ENCODE peak calls at places on chromosome 14, in nine cellular contexts. M is lower leg skin; Z is psoas muscle; R is Peyer's patch; P is RWPE1; N is CD8-positive, alpha-beta T cell; Y is HFFc6; D is AG10803; U is GM20000. L is an unnamed sample.

GRCh38 chr14:60655114-60655897 is 6.0 kb upstream of the SIX1 start:
- DNase-seq in Y (no peak), M (no peak), N (no peak), Z (no peak), U (peak), R (no peak), D (no peak), P (no peak), L (no peak)

GRCh38 chr14:103395245-103395644 is 10.0 kb downstream of the MARK3 start:
- DNase-seq in Z (no peak), Y (peak), N (no peak), D (peak), R (no peak), U (no peak), P (no peak), M (no peak), L (no peak)

GRCh38 chr14:95380350-95381042 is 60.8 kb upstream of the CLMN start:
- DNase-seq in N (no peak), M (no peak), U (no peak), D (no peak), P (no peak), R (no peak), Z (no peak), Y (no peak), L (no peak)

GRCh38 chr14:42140831-42141279 is 534.2 kb downstream of the LRFN5 start:
- DNase-seq in Y (peak), Z (no peak), U (no peak), D (peak), N (no peak), P (peak), R (no peak), M (no peak), L (no peak)

GRCh38 chr14:31118892-31119291 is 88.7 kb downstream of the HECTD1 start:
- DNase-seq in R (no peak), N (no peak), M (no peak), Y (no peak), D (peak), P (no peak), Z (no peak), U (no peak), L (no peak)

GRCh38 chr14:102325791-102326345 is 6.3 kb downstream of the ZNF839 start:
- DNase-seq in M (no peak), U (no peak), Y (no peak), P (no peak), N (no peak), Z (no peak), R (no peak), D (no peak), L (no peak)

GRCh38 chr14:99475179-99475578 is 5.5 kb downstream of the SETD3 start:
- DNase-seq in U (no peak), M (no peak), Z (no peak), Y (no peak), R (no peak), P (no peak), N (no peak), D (no peak), L (no peak)

GRCh38 chr14:48391661-48392060 is 716.3 kb upstream of the MDGA2 start:
- DNase-seq in M (no peak), R (no peak), U (no peak), D (no peak), Z (no peak), P (no peak), Y (no peak), N (no peak), L (no peak)

GRCh38 chr14:88245321-88245720 is 77.7 kb downstream of the KCNK10 start:
- DNase-seq in N (no peak), M (no peak), R (no peak), D (no peak), P (no peak), U (no peak), Z (no peak), Y (no peak), L (no peak)

GRCh38 chr14:52015411-52016030 is 26.2 kb downstream of the RTRAF start:
- DNase-seq in Y (no peak), R (no peak), P (no peak), U (no peak), N (no peak), M (no peak), Z (no peak), D (no peak), L (no peak)

GRCh38 chr14:95537298-95538089 is 2.6 kb downstream of the GLRX5 start:
- DNase-seq in P (no peak), Z (no peak), R (no peak), M (no peak), N (no peak), Y (no peak), U (no peak), D (no peak), L (no peak)

GRCh38 chr14:42001436-42001835 is 394.8 kb downstream of the LRFN5 start:
- DNase-seq in D (no peak), Z (no peak), R (no peak), N (no peak), Y (no peak), M (no peak), U (no peak), P (no peak), L (no peak)

GRCh38 chr14:63470877-63471565 is 72.2 kb downstream of the PPP2R5E start:
- DNase-seq in D (peak), U (peak), P (peak), M (no peak), N (no peak), Z (no peak), Y (peak), R (no peak), L (peak)

GRCh38 chr14:52596861-52597260 is 44.2 kb downstream of the GPR137C start:
- DNase-seq in P (peak), Z (no peak), R (no peak), U (no peak), D (no peak), N (no peak), Y (no peak), M (no peak), L (no peak)

GRCh38 chr14:51554339-51554920 is 97.3 kb upstream of the FRMD6 start:
- DNase-seq in M (no peak), Z (no peak), R (no peak), N (no peak), P (no peak), U (no peak), D (peak), Y (peak), L (peak)

GRCh38 chr14:62682208-62682607 is 363.1 kb downstream of the KCNH5 start:
- DNase-seq in P (no peak), U (no peak), N (no peak), M (no peak), D (no peak), Z (no peak), R (no peak), Y (no peak), L (no peak)

GRCh38 chr14:38405851-38406630 is 150.1 kb upstream of the CLEC14A start:
- DNase-seq in D (peak), Z (no peak), R (no peak), U (no peak), Y (peak), M (no peak), P (no peak), N (no peak), L (peak)

GRCh38 chr14:99156026-99156425 is 116.0 kb downstream of the BCL11B start:
- DNase-seq in U (no peak), M (no peak), N (no peak), Y (no peak), R (peak), Z (no peak), P (no peak), D (no peak), L (no peak)

GRCh38 chr14:67187826-67188225 is 1.4 kb upstream of the GARIN2 start:
- DNase-seq in U (no peak), Y (peak), N (no peak), D (peak), M (no peak), P (peak), R (no peak), Z (no peak), L (no peak)

GRCh38 chr14:102229071-102229738 is 75.8 kb downstream of the MOK start:
- DNase-seq in D (no peak), N (no peak), M (no peak), Z (no peak), P (no peak), R (no peak), Y (no peak), U (no peak), L (no peak)

GRCh38 chr14:54805080-54805479 is 97.5 kb downstream of the GCH1 start:
- DNase-seq in N (no peak), D (peak), R (no peak), Z (no peak), Y (no peak), M (no peak), P (no peak), U (no peak), L (no peak)

GRCh38 chr14:80681651-80682050 is 259.9 kb downstream of the CEP128 start:
- DNase-seq in P (no peak), M (no peak), D (no peak), N (no peak), U (no peak), Y (peak), Z (no peak), R (no peak), L (no peak)

DNA sequence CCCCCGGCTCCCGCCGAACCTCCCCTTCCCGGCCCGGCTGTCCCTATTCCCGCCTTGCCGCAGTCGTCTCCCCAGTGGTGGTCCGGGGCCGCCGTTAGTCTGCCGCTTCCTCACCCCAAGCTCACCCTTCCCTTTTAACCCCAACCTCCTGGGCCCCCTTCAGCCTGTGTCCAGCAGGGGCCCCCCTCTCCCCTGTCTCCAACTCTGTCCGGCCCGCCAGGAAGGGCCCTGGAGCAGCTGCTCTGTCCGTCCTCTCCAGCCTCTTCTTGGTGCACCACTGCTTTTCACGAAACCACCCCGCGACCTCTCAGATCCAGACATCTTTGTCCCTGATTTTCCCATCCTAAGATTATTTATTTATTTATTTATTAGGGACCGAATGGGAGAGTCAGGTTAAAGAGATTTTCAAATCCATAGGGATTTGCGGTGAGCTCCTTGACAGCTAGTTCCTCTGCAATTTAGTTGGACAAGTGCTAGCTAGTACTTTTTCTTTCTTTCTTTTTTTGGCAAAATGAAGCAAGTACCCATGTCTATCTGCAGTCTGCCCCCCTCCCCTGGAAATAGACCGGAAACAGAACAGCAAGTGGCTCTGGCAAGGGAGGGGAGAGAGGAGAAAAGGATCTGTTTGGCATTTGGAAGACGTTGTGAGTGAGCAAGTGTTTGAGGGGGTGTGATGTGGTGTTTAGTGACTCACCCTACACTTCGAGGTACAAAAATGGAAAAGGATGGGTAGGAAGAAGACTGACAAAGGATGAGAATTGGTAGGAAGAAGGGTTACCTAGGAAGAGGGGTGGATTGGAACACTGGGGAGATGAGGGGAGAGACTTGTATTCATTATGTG is 632 bp downstream of the UBR7 start:
- DNase-seq in Z (peak), N (no peak), D (peak), R (no peak), P (peak), U (peak), Y (peak), M (no peak), L (no peak)
- TF ChIP-seq CTCF in Z (no peak), N (no peak), D (peak), R (peak), P (peak), U (peak), Y (peak), M (no peak), L (peak)

GRCh38 chr14:40252817-40253447 is 820.7 kb upstream of the FBXO33 start:
- DNase-seq in M (no peak), R (no peak), N (no peak), U (no peak), Z (peak), Y (no peak), D (no peak), P (no peak), L (no peak)
- TF ChIP-seq CTCF in M (no peak), R (no peak), N (no peak), U (no peak), Z (no peak), Y (no peak), D (no peak), P (no peak), L (no peak)

GRCh38 chr14:93186961-93187360 is 1.8 kb downstream of the LYSET start:
- DNase-seq in Y (no peak), U (no peak), M (no peak), Z (no peak), R (no peak), P (no peak), D (no peak), N (no peak), L (no peak)

GRCh38 chr14:93183596-93184317 is 940 bp downstream of the MOAP1 start:
- DNase-seq in M (no peak), U (no peak), D (no peak), R (no peak), P (no peak), Z (no peak), N (no peak), Y (no peak), L (no peak)

GRCh38 chr14:93185333-93185688 is 194 bp downstream of the LYSET start:
- DNase-seq in D (no peak), M (no peak), P (no peak), Z (no peak), Y (no peak), R (no peak), U (no peak), N (no peak), L (no peak)

GRCh38 chr14:93186461-93186860 is 1.3 kb downstream of the LYSET start:
- DNase-seq in D (no peak), N (no peak), U (no peak), Z (no peak), Y (no peak), P (no peak), M (no peak), R (no peak), L (no peak)

DNA sequence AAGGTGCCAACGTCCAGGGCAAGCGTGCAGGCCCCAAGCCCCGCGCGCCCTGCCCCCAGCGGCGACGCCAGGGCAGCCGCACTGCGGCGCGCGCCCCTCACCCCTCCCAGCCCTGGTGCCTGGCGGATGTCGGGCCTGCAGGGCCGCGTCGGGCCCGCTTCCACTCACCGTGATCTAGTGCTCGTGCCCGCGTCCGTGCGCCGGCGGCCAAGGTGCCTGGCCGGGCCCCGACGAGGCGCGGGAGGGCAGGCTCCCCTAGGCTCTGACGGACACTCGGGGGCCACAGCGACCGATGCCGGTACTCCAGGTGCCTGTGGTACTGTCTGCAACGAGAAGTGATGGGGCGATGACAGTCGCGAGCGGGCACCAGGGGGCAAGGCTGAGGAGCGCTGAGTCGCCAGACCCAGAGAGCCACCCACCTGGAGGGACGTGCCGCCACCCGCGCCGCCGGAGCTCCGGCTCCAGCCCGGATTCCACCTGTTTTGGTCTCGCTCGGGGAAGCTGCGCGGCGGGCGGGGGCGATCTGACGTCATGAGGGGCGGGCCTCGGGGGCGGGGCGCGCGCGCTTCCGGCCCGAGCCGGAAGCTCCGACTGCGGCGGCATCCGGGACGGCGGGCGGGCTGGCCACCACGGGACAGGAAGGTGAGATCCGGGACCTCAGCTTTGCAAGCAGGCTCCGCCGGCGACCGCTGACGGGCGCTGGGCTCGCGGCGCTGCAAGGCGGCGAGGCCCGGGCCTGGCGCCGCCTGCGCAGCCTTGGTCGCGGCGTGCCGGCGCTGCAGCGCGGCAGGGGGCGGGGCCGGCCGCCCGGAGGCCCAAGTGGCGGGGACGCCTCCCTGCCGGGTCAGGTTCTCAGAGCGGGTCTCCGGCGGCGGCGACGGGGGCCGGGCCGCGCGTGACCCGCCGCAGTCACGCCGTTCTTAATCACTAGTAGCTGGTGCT is at the start of the genes LYSET and MOAP1:
- DNase-seq in P (peak), U (peak), Y (peak), M (peak), N (peak), R (peak), D (peak), Z (peak), L (no peak)
- TF ChIP-seq CTCF in P (peak), U (no peak), Y (peak), M (no peak), N (peak), R (peak), D (no peak), Z (no peak), L (no peak)

DNA sequence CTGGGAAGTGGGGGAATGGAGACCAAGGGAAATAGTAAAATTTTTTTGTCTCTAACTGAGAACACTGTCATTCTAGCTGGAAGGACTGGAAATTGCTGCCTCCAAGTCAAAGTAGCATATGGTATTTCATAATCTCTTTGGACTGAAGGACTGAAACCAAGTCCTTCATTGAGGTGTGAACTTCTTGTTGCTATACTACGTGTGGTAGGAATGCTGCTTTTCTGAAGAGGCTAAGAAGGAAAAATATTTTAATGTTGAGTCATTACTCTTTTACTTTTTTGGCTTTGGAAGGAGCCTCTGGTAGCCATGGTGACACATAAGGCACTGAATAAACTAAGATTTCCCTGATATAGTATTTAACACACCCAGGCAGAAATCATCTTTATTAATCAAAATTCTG is 465.4 kb downstream of the NPAS3 start:
- DNase-seq in R (no peak), P (peak), U (no peak), N (no peak), Z (no peak), Y (peak), D (peak), M (no peak), L (peak)
- TF ChIP-seq CTCF in R (no peak), P (no peak), U (no peak), N (no peak), Z (no peak), Y (no peak), D (peak), M (no peak), L (peak)

GRCh38 chr14:77407158-77407557 is 16.2 kb downstream of the NOXRED1 start:
- DNase-seq in P (no peak), M (no peak), R (no peak), Y (no peak), Z (no peak), U (no peak), D (no peak), N (no peak), L (no peak)

GRCh38 chr14:77406718-77407117 is 16.6 kb downstream of the NOXRED1 start:
- DNase-seq in N (no peak), Z (no peak), P (no peak), Y (no peak), M (no peak), D (no peak), R (no peak), U (no peak), L (no peak)

GRCh38 chr14:77406086-77406485 is 17.2 kb downstream of the NOXRED1 start:
- DNase-seq in R (no peak), M (no peak), Y (no peak), D (no peak), Z (no peak), P (no peak), U (no peak), N (no peak), L (no peak)

GRCh38 chr14:77403798-77404197 is 19.5 kb downstream of the NOXRED1 start:
- DNase-seq in Z (no peak), P (no peak), Y (no peak), D (no peak), M (no peak), N (no peak), R (no peak), U (no peak), L (no peak)

GRCh38 chr14:77409131-77409533 is 14.2 kb downstream of the NOXRED1 start:
- DNase-seq in N (no peak), P (no peak), M (no peak), U (no peak), Z (no peak), Y (no peak), R (peak), D (no peak), L (no peak)
- TF ChIP-seq CTCF in N (no peak), P (peak), M (no peak), U (no peak), Z (peak), Y (peak), R (peak), D (no peak), L (peak)

L was measured in BJ.